ENCODE peak calls at places on chromosome 4, in eight cellular contexts. X is IMR-90, S is sigmoid colon, F is esophagus squamous epithelium, U is tibial nerve, D is vagina, A is A673, N is heart left ventricle. Y is an unnamed sample. For H3K4me1, the result is how much of the 10 kb centered on the place peaks cover.

GRCh38 chr4:98185279-98185678 is 42.0 kb upstream of the STPG2 start:
- DNase-seq in D (no peak), A (no peak), X (no peak), U (no peak), F (no peak), S (no peak), N (no peak), Y (no peak)

GRCh38 chr4:155690044-155690837 is 23.6 kb downstream of the GUCY1A1 start:
- DNase-seq in F (no peak), N (no peak), X (no peak), A (no peak), U (no peak), S (no peak), D (no peak), Y (no peak)

GRCh38 chr4:76283900-76284299 is 22.6 kb upstream of the STBD1 start:
- DNase-seq in A (no peak), F (no peak), D (no peak), S (no peak), U (no peak), N (no peak), X (no peak), Y (no peak)

GRCh38 chr4:166165829-166166420 is 292.9 kb downstream of the TLL1 start:
- DNase-seq in U (peak), A (peak), D (no peak), S (no peak), F (no peak), X (peak), N (no peak), Y (no peak)

GRCh38 chr4:140330311-140330900 is 43.0 kb upstream of the SCOC start:
- DNase-seq in A (peak), U (no peak), D (no peak), N (no peak), F (no peak), X (peak), S (no peak), Y (no peak)

GRCh38 chr4:139188648-139189416 is 11.8 kb upstream of the ELF2 start:
- DNase-seq in X (no peak), A (peak), D (no peak), S (no peak), U (no peak), F (no peak), N (no peak), Y (no peak)

GRCh38 chr4:111960241-111960667 is 185.0 kb upstream of the FAM241A start:
- DNase-seq in X (no peak), F (no peak), U (no peak), A (peak), N (no peak), S (no peak), D (no peak), Y (no peak)

GRCh38 chr4:88771883-88772450 is 74.3 kb upstream of the NAP1L5 start:
- DNase-seq in F (no peak), A (no peak), S (no peak), X (no peak), U (no peak), D (no peak), N (no peak), Y (no peak)

GRCh38 chr4:140296871-140297570 is 76.4 kb upstream of the SCOC start:
- DNase-seq in D (no peak), U (no peak), X (no peak), F (no peak), S (no peak), N (no peak), A (no peak), Y (no peak)

GRCh38 chr4:146278986-146279385 is 64.6 kb downstream of the REELD1 start:
- DNase-seq in A (no peak), F (no peak), N (no peak), D (no peak), X (no peak), S (no peak), U (no peak), Y (no peak)

GRCh38 chr4:83109480-83110221 is 4.9 kb downstream of the PLAC8 start:
- DNase-seq in F (no peak), D (no peak), S (peak), A (peak), U (no peak), X (peak), N (peak), Y (peak)

GRCh38 chr4:6229095-6229494 is 28.7 kb upstream of the JAKMIP1 start:
- DNase-seq in D (no peak), X (no peak), A (no peak), F (no peak), S (peak), U (no peak), N (no peak), Y (no peak)

GRCh38 chr4:7507381-7507780 is 72.7 kb upstream of the PSAPL1 start:
- DNase-seq in U (no peak), D (no peak), N (no peak), X (no peak), S (no peak), A (no peak), F (no peak), Y (no peak)

GRCh38 chr4:7503597-7503996 is 68.9 kb upstream of the PSAPL1 start:
- DNase-seq in F (no peak), N (no peak), S (no peak), D (no peak), A (no peak), X (no peak), U (no peak), Y (no peak)

GRCh38 chr4:7505116-7505900 is 70.6 kb upstream of the PSAPL1 start:
- DNase-seq in X (no peak), F (no peak), D (no peak), A (no peak), U (no peak), S (no peak), N (no peak), Y (no peak)

GRCh38 chr4:7506572-7506971 is 71.8 kb upstream of the PSAPL1 start:
- DNase-seq in U (no peak), F (no peak), D (no peak), X (no peak), N (no peak), S (no peak), A (no peak), Y (no peak)

GRCh38 chr4:7506119-7506518 is 71.4 kb upstream of the PSAPL1 start:
- DNase-seq in F (no peak), D (no peak), N (no peak), S (no peak), A (no peak), U (no peak), X (no peak), Y (no peak)
- H3K4me1 ChIP-seq in F (under half), D (under half), N (under half), S (under half), A (under half), U (under half), X (under half), Y (under half)

DNA sequence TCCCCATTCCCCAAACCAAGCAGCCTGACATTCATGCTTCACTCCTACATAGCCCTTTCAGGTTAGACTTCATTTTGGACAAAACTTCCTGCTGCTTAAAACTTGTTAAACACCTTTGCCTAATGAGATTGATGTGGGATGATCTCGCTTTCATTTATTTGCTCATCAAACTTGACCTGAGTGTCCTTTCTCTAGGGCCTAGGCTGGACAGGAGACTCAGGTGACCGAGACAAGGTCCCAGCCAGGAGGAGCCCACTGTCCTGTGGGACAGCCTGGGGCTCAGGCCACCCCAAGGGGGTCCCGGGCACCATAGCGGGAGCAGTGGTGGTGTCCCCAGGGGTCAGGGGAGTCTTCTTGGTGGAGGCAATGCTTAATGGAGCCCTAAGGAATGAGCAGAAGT is 23.7 kb upstream of the PSAPL1 start:
- DNase-seq in S (no peak), D (no peak), F (no peak), N (no peak), A (no peak), U (no peak), X (no peak), Y (no peak)
- TF ChIP-seq CTCF in S (no peak), D (no peak), F (no peak), N (no peak), A (no peak), U (no peak), X (no peak), Y (no peak)

DNA sequence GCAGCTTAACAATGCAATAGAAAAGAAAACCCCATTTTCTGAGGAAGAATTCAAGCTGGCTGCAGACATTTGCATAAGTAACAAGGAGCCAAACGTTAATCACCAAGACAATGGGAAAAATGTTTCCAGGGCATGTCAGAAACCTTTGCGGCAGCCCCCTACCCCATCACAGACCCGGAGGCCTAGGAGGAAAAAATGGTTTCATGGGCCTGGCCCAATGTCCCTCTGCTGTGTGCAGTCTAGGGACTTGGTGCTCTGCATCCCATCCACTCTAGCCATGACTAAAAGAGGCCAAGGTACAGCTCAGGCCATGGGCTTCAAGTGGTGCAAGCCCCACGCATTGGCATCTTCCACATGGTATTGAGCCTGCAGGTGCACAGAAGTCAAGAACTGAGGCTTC is 147.0 kb upstream of the NR3C2 start:
- DNase-seq in S (no peak), X (no peak), A (no peak), D (no peak), F (no peak), N (no peak), U (no peak), Y (no peak)
- H3K4me1 ChIP-seq in S (under half), X (under half), A (under half), D (under half), F (under half), N (under half), U (under half), Y (under half)

DNA sequence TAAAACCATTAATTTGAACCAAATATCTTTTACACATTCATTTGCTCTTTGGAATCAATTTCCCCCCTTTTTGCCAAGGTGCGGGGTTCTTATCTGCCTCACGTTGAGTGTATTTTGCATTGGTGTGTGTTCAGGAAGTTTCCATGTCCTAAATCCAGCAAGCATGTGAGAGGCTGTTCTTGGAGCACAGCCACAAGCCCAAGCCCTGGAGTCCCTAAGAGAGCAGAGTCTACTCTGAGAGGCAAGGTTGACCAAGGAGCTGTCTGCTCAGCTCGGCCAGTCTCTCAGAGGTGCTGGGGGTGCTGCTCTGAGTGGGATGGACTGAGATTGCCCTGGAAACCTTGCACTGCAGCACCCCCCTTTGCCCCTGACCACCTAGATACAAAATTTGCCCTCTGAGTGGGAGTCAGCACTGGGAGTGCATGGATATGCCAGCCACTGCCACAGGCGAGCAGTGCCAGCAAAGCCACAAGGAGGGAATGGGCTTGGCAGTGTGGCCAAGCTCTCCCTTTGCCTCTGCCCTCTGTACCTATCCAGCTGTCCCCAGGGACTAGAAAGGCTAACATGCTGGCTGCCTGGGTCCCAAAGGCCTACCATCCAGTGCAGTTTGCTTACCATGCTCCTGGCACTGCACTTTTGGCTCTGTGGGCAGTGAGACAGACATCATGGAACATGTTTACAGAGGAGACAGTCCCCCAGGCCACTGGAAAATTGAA is 20.5 kb upstream of the FAM193A start:
- DNase-seq in S (peak), X (no peak), U (peak), N (peak), A (no peak), F (no peak), D (no peak), Y (no peak)
- TF ChIP-seq CTCF in S (no peak), X (no peak), U (no peak), N (no peak), A (no peak), F (no peak), D (no peak), Y (no peak)

GRCh38 chr4:110085131-110085530 is 113.3 kb downstream of the ELOVL6 start:
- DNase-seq in A (peak), X (peak), U (peak), N (no peak), D (no peak), F (no peak), S (no peak), Y (peak)

GRCh38 chr4:110084154-110084553 is 114.3 kb downstream of the ELOVL6 start:
- DNase-seq in A (no peak), N (no peak), F (no peak), X (no peak), U (no peak), S (no peak), D (no peak), Y (no peak)

GRCh38 chr4:110088670-110089069 is 109.7 kb downstream of the ELOVL6 start:
- DNase-seq in D (no peak), X (peak), N (no peak), F (no peak), A (no peak), U (no peak), S (no peak), Y (no peak)

GRCh38 chr4:110091426-110091825 is 107.0 kb downstream of the ELOVL6 start:
- DNase-seq in N (no peak), X (peak), F (no peak), U (no peak), D (no peak), S (no peak), A (no peak), Y (no peak)

GRCh38 chr4:110087116-110087708 is 111.2 kb downstream of the ELOVL6 start:
- DNase-seq in X (peak), F (no peak), S (no peak), U (no peak), D (no peak), A (peak), N (no peak), Y (no peak)
- H3K4me1 ChIP-seq in X (under half), F (under half), S (under half), U (under half), D (under half), A (half or more), N (under half), Y (under half)